ENCODE peak calls at places on chromosomes 7 and 10, in ten cellular contexts. M, F, E, G, D, X, K, U, J and B are unnamed samples.

GRCh38 chr7:47281966-47282643 is 299.8 kb downstream of the TNS3 start:
- DNase-seq in M (no peak), F (no peak), E (no peak), G (no peak), D (no peak), X (no peak), K (no peak), U (no peak), J (no peak), B (no peak)

GRCh38 chr10:43461950-43462349 is 25.0 kb downstream of the ZNF487 start:
- DNase-seq in M (peak), F (peak), E (no peak), G (peak), D (peak), X (no peak), K (peak), U (peak), J (no peak), B (peak)

GRCh38 chr10:3873728-3874461 is 88.9 kb upstream of the KLF6 start:
- DNase-seq in M (peak), F (no peak), E (no peak), G (peak), D (no peak), X (no peak), K (peak), U (no peak), J (no peak), B (peak)

GRCh38 chr7:151586531-151587270 is 67.0 kb upstream of the RHEB start:
- DNase-seq in M (peak), F (no peak), E (no peak), G (no peak), D (no peak), X (no peak), K (no peak), U (no peak), J (no peak), B (peak)

GRCh38 chr10:60446070-60446833 is 56.6 kb upstream of the ANK3 start:
- DNase-seq in M (no peak), F (no peak), E (no peak), G (peak), D (no peak), X (no peak), K (no peak), U (no peak), J (no peak), B (no peak)

GRCh38 chr7:1232623-1233327 is at the start of gene UNCX:
- DNase-seq in M (peak), F (no peak), E (no peak), G (no peak), D (no peak), X (no peak), K (no peak), U (no peak), J (peak), B (no peak)

GRCh38 chr7:107661865-107662379 is 1.3 kb downstream of the SLC26A4 start:
- DNase-seq in M (no peak), F (peak), E (no peak), G (no peak), D (no peak), X (no peak), K (no peak), U (no peak), J (no peak), B (no peak)

GRCh38 chr7:78528964-78529363 is 730.4 kb downstream of the PHTF2 start:
- DNase-seq in M (peak), F (no peak), E (no peak), G (no peak), D (no peak), X (no peak), K (peak), U (no peak), J (no peak), B (no peak)

GRCh38 chr10:4501306-4501705 is 324.7 kb upstream of the AKR1E2 start:
- DNase-seq in M (no peak), F (no peak), E (no peak), G (no peak), D (no peak), X (no peak), K (no peak), U (no peak), J (no peak), B (peak)

GRCh38 chr7:80721880-80722595 is 83.6 kb downstream of the CD36 start:
- DNase-seq in M (no peak), F (no peak), E (no peak), G (peak), D (no peak), X (no peak), K (peak), U (peak), J (no peak), B (no peak)

GRCh38 chr10:98450618-98451017 is 3.9 kb upstream of the HPS1 start:
- DNase-seq in M (no peak), F (peak), E (no peak), G (no peak), D (no peak), X (no peak), K (no peak), U (no peak), J (no peak), B (no peak)

GRCh38 chr10:5043716-5044115 is 40.1 kb upstream of the AKR1C2 start:
- DNase-seq in M (no peak), F (no peak), E (peak), G (peak), D (no peak), X (no peak), K (no peak), U (no peak), J (no peak), B (no peak)

GRCh38 chr10:71269301-71270288 is 49.5 kb upstream of the SLC29A3 start:
- DNase-seq in M (peak), F (no peak), E (no peak), G (peak), D (no peak), X (no peak), K (no peak), U (no peak), J (peak), B (no peak)

GRCh38 chr7:157271991-157272324 is 64.8 kb upstream of the DNAJB6 start:
- DNase-seq in M (no peak), F (no peak), E (peak), G (peak), D (peak), X (no peak), K (peak), U (peak), J (no peak), B (peak)

GRCh38 chr10:118251791-118252190 is 90.3 kb downstream of the FAM204A start:
- DNase-seq in M (no peak), F (no peak), E (no peak), G (no peak), D (peak), X (no peak), K (no peak), U (peak), J (no peak), B (no peak)

GRCh38 chr7:13021566-13021965 is 334.1 kb downstream of the ARL4A start:
- DNase-seq in M (peak), F (peak), E (no peak), G (peak), D (no peak), X (no peak), K (no peak), U (no peak), J (no peak), B (no peak)

GRCh38 chr10:3424102-3424803 is 251.7 kb upstream of the PITRM1 start:
- DNase-seq in M (peak), F (no peak), E (no peak), G (peak), D (no peak), X (no peak), K (peak), U (no peak), J (no peak), B (peak)

GRCh38 chr10:89861584-89862287 is 160.3 kb downstream of the KIF20B start:
- DNase-seq in M (no peak), F (no peak), E (no peak), G (peak), D (no peak), X (no peak), K (peak), U (peak), J (no peak), B (no peak)

GRCh38 chr10:46232666-46233065 is 54.1 kb upstream of the ANTXRL start:
- DNase-seq in M (no peak), F (no peak), E (peak), G (no peak), D (no peak), X (no peak), K (no peak), U (no peak), J (peak), B (no peak)

GRCh38 chr7:30240401-30240800 is 44.0 kb upstream of the ZNRF2 start:
- DNase-seq in M (peak), F (no peak), E (no peak), G (peak), D (no peak), X (no peak), K (peak), U (no peak), J (no peak), B (no peak)

GRCh38 chr10:79042639-79043411 is 25.9 kb upstream of the ZMIZ1 start:
- DNase-seq in M (no peak), F (no peak), E (no peak), G (no peak), D (no peak), X (no peak), K (no peak), U (no peak), J (no peak), B (no peak)

GRCh38 chr10:17878896-17879295 is 69.7 kb downstream of the MRC1 start:
- DNase-seq in M (peak), F (no peak), E (no peak), G (no peak), D (no peak), X (no peak), K (no peak), U (no peak), J (no peak), B (no peak)